ENCODE peak calls at places on chromosomes 2 and 18, in nine cellular contexts. V is lower lobe of right lung; D is SJSA1; E is dorsolateral prefrontal cortex; N is stimulated activated naive CD8-positive, alpha-beta T cell treated with anti-CD3 and anti-CD28 coated beads, Interleukin-15, amount 100 ng/mL, for 72 hours; T is cardiac septum; U is NCI-H2227 treated with DMSO at 0.1 percent for 48 hours; A is germinal center; X is NCI-H1092 treated with DMSO at 0.1 percent for 48 hours. O is an unnamed sample.

GRCh38 chr2:190763901-190764514 is 115.1 kb downstream of the NAB1 start:
- DNase-seq in V (no peak), D (no peak), E (peak), N (peak), T (no peak), U (no peak), A (no peak), X (no peak), O (no peak)

GRCh38 chr2:127701651-127702394 is 526 bp downstream of the SFT2D3 start:
- DNase-seq in V (peak), D (peak), E (peak), N (peak), T (peak), U (peak), A (peak), X (peak), O (peak)

GRCh38 chr2:213089438-213089837 is 62.0 kb downstream of the IKZF2 start:
- DNase-seq in V (no peak), D (no peak), E (no peak), N (no peak), T (no peak), U (no peak), A (no peak), X (no peak), O (no peak)

GRCh38 chr18:35143615-35144596 is 96.9 kb upstream of the ZNF397 start:
- DNase-seq in V (no peak), D (peak), E (peak), N (peak), T (no peak), U (peak), A (no peak), X (peak), O (peak)

GRCh38 chr2:9179572-9180201 is 26.9 kb upstream of the ASAP2 start:
- DNase-seq in V (no peak), D (peak), E (no peak), N (no peak), T (no peak), U (no peak), A (no peak), X (no peak), O (no peak)

GRCh38 chr2:11203480-11203879 is 48.2 kb downstream of the SLC66A3 start:
- DNase-seq in V (no peak), D (peak), E (no peak), N (no peak), T (no peak), U (no peak), A (no peak), X (no peak), O (no peak)

GRCh38 chr18:51510020-51510419 is 312.5 kb upstream of the MEX3C start:
- DNase-seq in V (no peak), D (no peak), E (no peak), N (no peak), T (no peak), U (no peak), A (no peak), X (no peak), O (no peak)

GRCh38 chr2:2942906-2943305 is 434.7 kb downstream of the EIPR1 start:
- DNase-seq in V (no peak), D (no peak), E (no peak), N (no peak), T (no peak), U (no peak), A (no peak), X (no peak), O (peak)

GRCh38 chr2:240958366-240959213 is 39.8 kb upstream of the SNED1 start:
- DNase-seq in V (no peak), D (no peak), E (no peak), N (peak), T (peak), U (no peak), A (no peak), X (no peak), O (no peak)

GRCh38 chr2:232888099-232888836 is 18.2 kb downstream of the SNORC start:
- DNase-seq in V (no peak), D (no peak), E (no peak), N (no peak), T (peak), U (no peak), A (no peak), X (no peak), O (no peak)

GRCh38 chr18:57134564-57135211 is 12.2 kb upstream of the BOD1L2 start:
- DNase-seq in V (no peak), D (no peak), E (no peak), N (no peak), T (no peak), U (no peak), A (no peak), X (no peak), O (no peak)

GRCh38 chr2:231714639-231715498 is 6.5 kb downstream of the PTMA start:
- DNase-seq in V (peak), D (peak), E (peak), N (peak), T (peak), U (peak), A (peak), X (peak), O (peak)

GRCh38 chr2:8480936-8481335 is 200.9 kb upstream of the ID2 start:
- DNase-seq in V (no peak), D (no peak), E (no peak), N (no peak), T (no peak), U (no peak), A (no peak), X (no peak), O (no peak)

GRCh38 chr18:7778181-7778580 is 211.1 kb downstream of the PTPRM start:
- DNase-seq in V (no peak), D (no peak), E (no peak), N (no peak), T (no peak), U (no peak), A (no peak), X (no peak), O (no peak)

GRCh38 chr18:74806700-74807416 is 209.2 kb downstream of the ZNF407 start:
- DNase-seq in V (no peak), D (peak), E (no peak), N (no peak), T (no peak), U (no peak), A (peak), X (no peak), O (no peak)

GRCh38 chr2:41160439-41160838 is 708.5 kb upstream of the SLC8A1 start:
- DNase-seq in V (no peak), D (no peak), E (no peak), N (no peak), T (no peak), U (no peak), A (no peak), X (no peak), O (no peak)

GRCh38 chr2:62304429-62305417 is 108.8 kb downstream of the B3GNT2 start:
- DNase-seq in V (peak), D (no peak), E (no peak), N (peak), T (peak), U (no peak), A (no peak), X (peak), O (no peak)

GRCh38 chr2:100964706-100965269 is 37.3 kb upstream of the RPL31 start:
- DNase-seq in V (no peak), D (no peak), E (no peak), N (no peak), T (no peak), U (no peak), A (no peak), X (no peak), O (no peak)

GRCh38 chr18:48244530-48244929 is 164.7 kb downstream of the ZBTB7C start:
- DNase-seq in V (no peak), D (no peak), E (no peak), N (no peak), T (no peak), U (no peak), A (no peak), X (no peak), O (no peak)

O was measured in retina.